ENCODE peak calls at places on chromosome 11, in eight cellular contexts. U, A, E, S, Z, F, H and L are unnamed samples.

GRCh38 chr11:62611705-62612365 is 740 bp downstream of the EML3 start:
- DNase-seq in S (peak), A (no peak), U (peak), E (no peak), Z (no peak), F (peak), H (peak), L (peak)

GRCh38 chr11:72848846-72849466 is 34.7 kb downstream of the ATG16L2 start:
- DNase-seq in F (no peak), H (no peak), U (peak), A (peak), E (no peak), S (peak), Z (peak), L (peak)

GRCh38 chr11:9232482-9232881 is 32.7 kb downstream of the DENND5A start:
- DNase-seq in Z (no peak), F (no peak), U (no peak), S (no peak), H (no peak), E (no peak), A (no peak), L (no peak)

GRCh38 chr11:111349191-111349695 is 29.8 kb downstream of the POU2AF1 start:
- DNase-seq in Z (no peak), H (no peak), S (no peak), U (no peak), E (no peak), A (no peak), F (no peak), L (no peak)

GRCh38 chr11:77082838-77083552 is 16.2 kb downstream of the CAPN5 start:
- DNase-seq in Z (no peak), H (no peak), E (no peak), S (peak), U (peak), A (peak), F (no peak), L (peak)

GRCh38 chr11:69481393-69481844 is at the start of gene LINC01488:
- DNase-seq in F (no peak), U (no peak), E (no peak), H (no peak), Z (no peak), A (no peak), S (peak), L (no peak)

GRCh38 chr11:36002196-36002595 is 58.3 kb downstream of the LDLRAD3 start:
- DNase-seq in S (no peak), H (no peak), Z (no peak), E (no peak), F (no peak), A (no peak), U (peak), L (no peak)

GRCh38 chr11:77278595-77279506 is 22.6 kb downstream of the GDPD4 start:
- DNase-seq in S (no peak), U (peak), E (no peak), A (no peak), H (no peak), F (no peak), Z (no peak), L (no peak)

GRCh38 chr11:45041556-45041955 is 90.9 kb upstream of the TP53I11 start:
- DNase-seq in F (no peak), H (no peak), Z (no peak), E (no peak), S (no peak), U (no peak), A (no peak), L (no peak)

GRCh38 chr11:91860661-91861060 is 364.0 kb upstream of the FAT3 start:
- DNase-seq in H (no peak), F (no peak), A (no peak), Z (no peak), S (no peak), E (no peak), U (no peak), L (no peak)

GRCh38 chr11:2884424-2884815 is 1.2 kb downstream of the CDKN1C start:
- DNase-seq in F (no peak), U (no peak), H (no peak), S (peak), E (no peak), Z (no peak), A (no peak), L (no peak)

GRCh38 chr11:94563176-94563847 is 3.9 kb upstream of the PIWIL4 start:
- DNase-seq in H (no peak), E (no peak), Z (no peak), A (no peak), U (peak), F (no peak), S (no peak), L (no peak)

GRCh38 chr11:68312117-68312779 is at the start of gene LRP5:
- DNase-seq in S (no peak), F (no peak), A (no peak), E (no peak), U (no peak), Z (no peak), H (no peak), L (peak)